ENCODE peak calls at places on chromosomes 5 and 9, in seven cellular contexts. Z, F, D, I, M, R and S are unnamed samples.

GRCh38 chr9:133074111-133074651 is 12.4 kb downstream of the CEL start:
- DNase-seq in Z (peak), F (no peak), D (peak), I (no peak), M (no peak), R (no peak), S (peak)

GRCh38 chr9:89878687-89879086 is 273.9 kb downstream of the GADD45G start:
- DNase-seq in Z (no peak), F (no peak), D (peak), I (peak), M (no peak), R (no peak), S (no peak)

GRCh38 chr5:116709082-116709481 is 134.5 kb upstream of the SEMA6A start:
- DNase-seq in Z (no peak), F (no peak), D (no peak), I (no peak), M (no peak), R (no peak), S (no peak)

GRCh38 chr9:4287386-4287785 is 12.5 kb downstream of the GLIS3 start:
- DNase-seq in Z (no peak), F (no peak), D (no peak), I (no peak), M (no peak), R (no peak), S (no peak)

GRCh38 chr5:112681481-112681908 is 56.2 kb upstream of the APC start:
- DNase-seq in Z (peak), F (no peak), D (no peak), I (no peak), M (no peak), R (no peak), S (peak)

GRCh38 chr5:127892467-127893207 is 189.4 kb downstream of the CCDC192 start:
- DNase-seq in Z (peak), F (peak), D (peak), I (no peak), M (no peak), R (no peak), S (peak)

GRCh38 chr5:34738381-34738780 is 82.3 kb downstream of the RAI14 start:
- DNase-seq in Z (peak), F (no peak), D (no peak), I (no peak), M (no peak), R (no peak), S (no peak)

GRCh38 chr9:120351106-120351505 is 228.9 kb downstream of the CDK5RAP2 start:
- DNase-seq in Z (no peak), F (no peak), D (peak), I (no peak), M (no peak), R (no peak), S (peak)

GRCh38 chr9:129442791-129443511 is 177.9 kb downstream of the C9orf50 start:
- DNase-seq in Z (no peak), F (no peak), D (no peak), I (no peak), M (no peak), R (no peak), S (no peak)

GRCh38 chr9:114619205-114619758 is 8.2 kb downstream of the TMEM268 start:
- DNase-seq in Z (no peak), F (no peak), D (no peak), I (no peak), M (no peak), R (no peak), S (no peak)
- H3K4me3 ChIP-seq in Z (no peak), F (no peak), D (no peak), I (no peak), M (no peak), R (peak), S (no peak)

GRCh38 chr5:83433891-83434290 is 37.7 kb upstream of the VCAN start:
- DNase-seq in Z (no peak), F (no peak), D (peak), I (no peak), M (no peak), R (no peak), S (peak)

GRCh38 chr5:83428890-83429289 is 42.7 kb upstream of the VCAN start:
- DNase-seq in Z (no peak), F (no peak), D (no peak), I (no peak), M (no peak), R (no peak), S (no peak)

GRCh38 chr5:83426855-83427254 is 44.7 kb upstream of the VCAN start:
- DNase-seq in Z (no peak), F (no peak), D (no peak), I (no peak), M (no peak), R (no peak), S (no peak)

GRCh38 chr5:83430130-83431010 is 41.2 kb upstream of the VCAN start:
- DNase-seq in Z (peak), F (peak), D (peak), I (peak), M (peak), R (peak), S (peak)

GRCh38 chr5:83428126-83428525 is 43.4 kb upstream of the VCAN start:
- DNase-seq in Z (peak), F (no peak), D (no peak), I (no peak), M (no peak), R (no peak), S (no peak)
- H3K4me3 ChIP-seq in Z (no peak), F (no peak), D (no peak), I (no peak), M (no peak), R (no peak), S (no peak)

GRCh38 chr5:151195622-151196021 is 28.3 kb downstream of the CCDC69 start:
- DNase-seq in Z (peak), F (no peak), D (peak), I (no peak), M (no peak), R (peak), S (peak)
- H3K4me3 ChIP-seq in Z (no peak), F (no peak), D (no peak), I (no peak), M (no peak), R (no peak), S (no peak)

DNA sequence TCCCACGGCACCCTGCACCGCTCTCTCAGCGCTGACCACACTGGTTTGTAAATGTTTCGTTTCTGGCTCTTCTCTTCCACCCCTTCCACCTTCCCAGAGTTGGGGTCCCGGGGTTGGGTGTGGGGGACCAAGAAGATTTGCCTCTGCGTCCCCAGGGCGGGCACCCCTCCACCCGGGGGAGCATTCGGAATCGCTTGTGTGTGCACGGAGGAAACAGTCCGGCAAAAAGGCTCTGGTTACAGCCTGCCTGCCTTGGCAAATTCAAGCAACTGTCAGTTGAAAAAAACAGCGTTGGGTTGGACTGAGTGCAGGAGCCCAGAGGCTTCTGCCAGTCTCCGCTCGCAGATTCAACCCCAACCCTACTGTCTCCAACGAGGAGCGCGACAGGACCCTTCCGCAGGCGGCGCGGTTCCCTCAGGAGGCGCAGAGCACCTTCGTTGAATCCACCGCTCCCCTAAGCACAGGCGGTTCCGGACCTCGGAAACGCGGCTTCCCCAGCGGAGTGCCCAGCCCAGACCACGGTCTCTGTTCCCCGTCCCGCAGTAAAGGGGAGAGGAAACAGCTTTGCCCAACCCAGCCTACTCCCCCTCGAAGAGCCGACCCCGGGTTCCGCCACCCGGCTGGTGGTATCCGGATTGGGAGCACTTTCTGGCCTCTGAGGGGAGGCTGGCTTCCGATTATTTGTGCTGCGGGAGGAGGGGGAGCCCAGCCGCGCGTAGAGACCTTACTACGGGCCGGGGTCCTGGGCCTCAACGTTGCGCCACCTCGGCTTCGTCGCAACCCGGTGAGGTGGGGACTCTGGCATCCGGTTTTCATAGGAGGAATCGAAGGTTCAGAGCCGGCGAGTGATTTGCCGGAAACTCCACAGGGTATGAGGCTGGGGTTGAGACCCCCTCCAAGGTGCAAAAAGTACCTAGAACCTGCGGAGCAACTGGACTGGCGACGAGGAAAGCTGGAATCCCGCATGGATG is 9.6 kb downstream of the LHX6 start:
- DNase-seq in Z (peak), F (no peak), D (no peak), I (no peak), M (peak), R (no peak), S (no peak)
- H3K4me3 ChIP-seq in Z (peak), F (no peak), D (no peak), I (no peak), M (peak), R (no peak), S (no peak)

DNA sequence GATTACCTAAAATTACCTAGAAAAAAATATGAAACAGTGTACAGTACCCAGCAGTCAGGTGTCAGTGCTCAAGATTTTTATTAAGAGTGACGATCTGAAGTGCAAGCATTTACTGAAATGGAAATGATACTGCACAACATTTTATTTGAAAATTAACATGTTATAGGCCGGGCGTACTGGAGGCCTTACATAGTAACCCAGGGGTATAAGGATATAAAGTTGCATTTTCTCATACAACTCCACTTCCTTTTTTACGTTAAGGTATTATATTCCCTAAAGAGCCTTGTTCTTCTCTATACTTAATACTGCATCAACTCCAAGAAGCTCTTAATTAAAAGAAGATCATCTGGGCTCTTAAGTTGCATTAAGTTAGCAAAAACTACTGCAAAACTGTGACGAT is 3.3 kb downstream of the MAT2B start:
- DNase-seq in Z (no peak), F (no peak), D (no peak), I (no peak), M (no peak), R (no peak), S (no peak)
- H3K4me3 ChIP-seq in Z (no peak), F (peak), D (peak), I (no peak), M (peak), R (no peak), S (peak)